ENCODE peak calls at places on chromosomes 11 and 22, in six cellular contexts. K, M, F, C, Z and O are unnamed samples.

GRCh38 chr11:88454881-88455280 is 117.3 kb upstream of the CTSC start:
- DNase-seq in K (no peak), M (peak), F (peak), C (no peak), Z (no peak), O (no peak)

GRCh38 chr22:48944756-48945620 is 882.7 kb downstream of the BRD1 start:
- DNase-seq in K (no peak), M (no peak), F (no peak), C (no peak), Z (no peak), O (no peak)

GRCh38 chr11:46741600-46742484 is 22.8 kb downstream of the F2 start:
- DNase-seq in K (no peak), M (no peak), F (no peak), C (no peak), Z (no peak), O (no peak)

GRCh38 chr11:2860636-2861035 is 24.9 kb downstream of the CDKN1C start:
- DNase-seq in K (no peak), M (peak), F (no peak), C (no peak), Z (no peak), O (peak)

GRCh38 chr11:125925804-125926203 is 20.0 kb upstream of the VSIG10L2 start:
- DNase-seq in K (no peak), M (no peak), F (no peak), C (no peak), Z (no peak), O (no peak)

GRCh38 chr11:61480936-61481335 is 27.6 kb upstream of the LRRC10B start:
- DNase-seq in K (no peak), M (peak), F (no peak), C (no peak), Z (no peak), O (peak)

GRCh38 chr11:115996125-115996807 is 492.1 kb upstream of the CADM1 start:
- DNase-seq in K (no peak), M (no peak), F (no peak), C (no peak), Z (no peak), O (peak)

GRCh38 chr22:29824677-29825076 is 13.4 kb downstream of the ASCC2 start:
- DNase-seq in K (no peak), M (no peak), F (no peak), C (peak), Z (no peak), O (no peak)

GRCh38 chr22:37241351-37242142 is 2.5 kb downstream of the RAC2 start:
- DNase-seq in K (peak), M (no peak), F (no peak), C (no peak), Z (no peak), O (peak)

GRCh38 chr11:46659908-46660307 is 40.5 kb downstream of the ARHGAP1 start:
- DNase-seq in K (no peak), M (peak), F (peak), C (no peak), Z (no peak), O (no peak)

GRCh38 chr11:75667268-75667830 is 1.5 kb downstream of the MAP6 start:
- DNase-seq in K (no peak), M (no peak), F (peak), C (peak), Z (no peak), O (peak)

GRCh38 chr11:131910491-131911387 is 540.3 kb downstream of the NTM start:
- DNase-seq in K (no peak), M (peak), F (peak), C (no peak), Z (no peak), O (no peak)

GRCh38 chr11:28140689-28141455 is 32.7 kb downstream of the METTL15 start:
- DNase-seq in K (no peak), M (no peak), F (no peak), C (no peak), Z (no peak), O (no peak)

GRCh38 chr11:60492488-60493009 is at the start of gene MS4A12:
- DNase-seq in K (no peak), M (no peak), F (no peak), C (no peak), Z (no peak), O (no peak)

GRCh38 chr11:112247198-112247597 is 13.5 kb downstream of the PLET1 start:
- DNase-seq in K (no peak), M (peak), F (no peak), C (no peak), Z (no peak), O (no peak)

GRCh38 chr11:4072668-4073285 is 21.8 kb upstream of the RRM1 start:
- DNase-seq in K (no peak), M (peak), F (peak), C (no peak), Z (peak), O (peak)

GRCh38 chr11:107591446-107592236 is 694 bp downstream of the ELMOD1 start:
- DNase-seq in K (no peak), M (peak), F (peak), C (peak), Z (no peak), O (peak)

GRCh38 chr11:122733301-122733686 is 77.8 kb downstream of the UBASH3B start:
- DNase-seq in K (no peak), M (peak), F (peak), C (no peak), Z (no peak), O (no peak)

GRCh38 chr11:122706261-122706660 is 50.7 kb downstream of the UBASH3B start:
- DNase-seq in K (no peak), M (peak), F (peak), C (no peak), Z (no peak), O (no peak)

GRCh38 chr22:49049691-49050090 is 778.0 kb downstream of the BRD1 start:
- DNase-seq in K (no peak), M (no peak), F (no peak), C (no peak), Z (no peak), O (no peak)

GRCh38 chr11:64288353-64288750 is 2.7 kb downstream of the GPR137 start:
- DNase-seq in K (no peak), M (no peak), F (no peak), C (no peak), Z (no peak), O (no peak)

GRCh38 chr11:128874406-128874805 is 7.3 kb upstream of the KCNJ1 start:
- DNase-seq in K (no peak), M (no peak), F (peak), C (no peak), Z (no peak), O (no peak)

GRCh38 chr22:36951746-36952145 is 38.3 kb downstream of the CSF2RB start:
- DNase-seq in K (no peak), M (no peak), F (no peak), C (no peak), Z (no peak), O (no peak)

GRCh38 chr11:36702330-36703054 is 104.5 kb upstream of the RAG2 start:
- DNase-seq in K (no peak), M (peak), F (peak), C (no peak), Z (no peak), O (peak)

GRCh38 chr11:31237819-31238771 is 131.4 kb downstream of the DCDC1 start:
- DNase-seq in K (no peak), M (peak), F (peak), C (no peak), Z (no peak), O (no peak)

GRCh38 chr22:18048441-18048898 is 24.1 kb upstream of the MICAL3 start:
- DNase-seq in K (peak), M (peak), F (peak), C (no peak), Z (peak), O (no peak)

GRCh38 chr22:32528316-32528715 is 53.7 kb downstream of the FBXO7 start:
- DNase-seq in K (no peak), M (no peak), F (no peak), C (no peak), Z (no peak), O (no peak)

GRCh38 chr11:85712953-85713352 is 27.0 kb upstream of the CCDC89 start:
- DNase-seq in K (no peak), M (no peak), F (peak), C (no peak), Z (no peak), O (no peak)

DNA sequence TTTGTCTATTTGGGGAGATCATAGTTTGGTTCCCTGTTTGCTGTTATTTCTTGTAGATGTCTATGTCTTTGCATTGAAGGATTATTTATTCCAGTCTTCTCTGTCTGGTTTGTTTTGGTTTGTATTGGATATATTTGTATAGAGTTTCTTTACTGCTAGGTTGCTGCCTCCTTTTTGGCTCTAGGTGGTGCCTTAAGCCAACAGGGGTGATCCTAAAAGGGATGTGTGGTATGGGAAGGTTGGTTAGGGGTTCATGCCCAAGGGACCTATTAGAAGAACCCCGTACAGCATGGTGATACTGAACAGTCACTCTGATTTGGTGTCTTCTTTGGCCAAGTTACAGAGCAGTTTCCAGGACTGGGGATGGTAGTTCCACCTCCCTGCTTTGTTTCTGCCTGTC is 36.4 kb upstream of the PGR start:
- DNase-seq in K (no peak), M (no peak), F (no peak), C (no peak), Z (no peak), O (no peak)
- H3K4me3 ChIP-seq in K (no peak), M (no peak), F (no peak), C (no peak), Z (no peak), O (no peak)

GRCh38 chr11:14417186-14417585 is 58.2 kb upstream of the RRAS2 start:
- DNase-seq in K (no peak), M (no peak), F (peak), C (no peak), Z (no peak), O (no peak)

GRCh38 chr11:14414470-14415461 is 55.8 kb upstream of the RRAS2 start:
- DNase-seq in K (no peak), M (peak), F (no peak), C (no peak), Z (no peak), O (peak)

GRCh38 chr11:14409891-14410290 is 50.9 kb upstream of the RRAS2 start:
- DNase-seq in K (no peak), M (no peak), F (no peak), C (no peak), Z (no peak), O (no peak)

GRCh38 chr11:14411818-14412217 is 52.8 kb upstream of the RRAS2 start:
- DNase-seq in K (no peak), M (peak), F (peak), C (no peak), Z (no peak), O (no peak)

GRCh38 chr11:14413307-14414072 is 54.5 kb upstream of the RRAS2 start:
- DNase-seq in K (no peak), M (peak), F (peak), C (no peak), Z (peak), O (peak)
- TF ChIP-seq CTCF in K (no peak), M (peak), F (peak), C (peak), Z (peak), O (no peak)

GRCh38 chr22:39917776-39918493 is 17.1 kb downstream of the GRAP2 start:
- DNase-seq in K (no peak), M (peak), F (peak), C (no peak), Z (no peak), O (no peak)
- H3K4me3 ChIP-seq in K (no peak), M (no peak), F (no peak), C (no peak), Z (no peak), O (no peak)

DNA sequence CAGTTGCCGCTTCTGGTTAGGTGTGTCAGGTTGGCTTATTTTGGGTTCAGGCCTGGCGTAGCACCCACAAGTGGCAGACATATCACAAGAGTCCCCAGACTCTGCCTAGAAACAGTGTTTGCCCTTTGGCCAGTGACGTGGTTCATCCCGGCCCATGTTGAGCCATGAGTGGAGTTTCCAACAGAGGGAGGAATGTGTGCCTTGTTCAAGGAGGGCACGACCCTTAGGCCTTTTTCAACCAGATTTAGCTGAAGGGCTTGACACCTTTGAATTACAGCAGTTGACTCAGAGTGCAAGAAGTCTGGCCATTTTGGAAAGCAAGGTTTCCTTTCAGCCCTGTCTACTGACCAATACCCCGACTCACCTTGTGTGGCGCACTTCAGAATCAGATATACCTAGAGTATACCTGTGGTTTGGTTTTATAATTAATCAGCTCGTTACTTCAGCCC is 15.1 kb upstream of the AIFM3 start:
- DNase-seq in K (no peak), M (no peak), F (no peak), C (no peak), Z (no peak), O (no peak)
- TF ChIP-seq CTCF in K (no peak), M (no peak), F (no peak), C (no peak), Z (no peak), O (no peak)

GRCh38 chr11:68137833-68138232 is 16.6 kb upstream of the CHKA start:
- DNase-seq in K (no peak), M (no peak), F (no peak), C (no peak), Z (no peak), O (no peak)
- H3K4me3 ChIP-seq in K (no peak), M (peak), F (peak), C (no peak), Z (no peak), O (no peak)

DNA sequence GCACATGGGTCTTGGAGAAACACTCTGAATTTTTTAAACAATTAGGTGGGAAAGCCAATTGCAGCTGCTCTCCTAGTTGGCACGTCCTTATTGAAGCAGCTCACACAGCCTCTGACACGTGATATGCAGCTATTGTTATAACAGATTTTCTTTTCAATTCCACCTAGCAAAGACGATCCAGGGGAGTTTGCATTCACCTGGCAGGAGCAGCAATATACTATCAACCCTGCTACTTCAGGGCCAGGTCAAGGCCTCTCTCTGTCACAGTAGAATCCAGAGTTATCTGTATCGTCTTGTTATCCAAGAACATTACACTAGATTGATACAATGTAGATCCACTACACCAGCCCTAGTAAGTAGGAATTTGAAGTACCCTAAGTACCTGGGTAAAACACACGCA is 8.3 kb downstream of the KRTAP5-11 start:
- DNase-seq in K (no peak), M (no peak), F (no peak), C (no peak), Z (no peak), O (no peak)
- TF ChIP-seq CTCF in K (no peak), M (no peak), F (no peak), C (no peak), Z (no peak), O (no peak)

GRCh38 chr22:22398530-22399327 is 109.8 kb downstream of the ZNF280B start:
- DNase-seq in K (no peak), M (no peak), F (no peak), C (no peak), Z (no peak), O (no peak)

GRCh38 chr22:22396741-22397291 is 111.7 kb downstream of the ZNF280B start:
- DNase-seq in K (no peak), M (no peak), F (no peak), C (no peak), Z (no peak), O (no peak)

GRCh38 chr22:22395230-22395629 is 113.3 kb downstream of the ZNF280B start:
- DNase-seq in K (no peak), M (no peak), F (no peak), C (no peak), Z (no peak), O (no peak)

GRCh38 chr22:22397875-22398524 is 110.5 kb downstream of the ZNF280B start:
- DNase-seq in K (no peak), M (no peak), F (no peak), C (peak), Z (no peak), O (no peak)

GRCh38 chr22:22397292-22397870 is 111.2 kb downstream of the ZNF280B start:
- DNase-seq in K (no peak), M (peak), F (peak), C (no peak), Z (no peak), O (no peak)
- H3K4me3 ChIP-seq in K (no peak), M (no peak), F (no peak), C (no peak), Z (no peak), O (no peak)

DNA sequence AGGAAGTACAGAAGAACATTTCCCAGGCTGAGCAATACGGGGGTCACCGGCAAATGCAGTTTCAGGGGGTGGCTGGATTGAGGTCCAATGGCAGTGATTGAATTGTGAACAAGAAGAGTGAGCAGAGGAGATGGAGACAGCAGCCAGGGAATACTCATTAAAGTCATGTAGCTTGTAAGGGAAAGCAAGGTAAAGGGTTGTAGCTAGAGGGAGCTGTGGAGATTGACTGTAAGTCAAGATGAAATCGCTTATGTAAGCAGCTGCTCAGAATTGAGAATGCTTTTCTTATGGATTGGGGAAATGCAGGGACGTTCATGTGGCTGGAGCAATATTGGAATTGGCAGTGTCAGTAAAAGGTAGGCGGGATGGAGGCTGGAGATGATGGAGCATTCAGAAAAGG is 111.4 kb upstream of the TBCEL start:
- DNase-seq in K (no peak), M (peak), F (peak), C (no peak), Z (no peak), O (peak)
- TF ChIP-seq CTCF in K (no peak), M (peak), F (peak), C (peak), Z (no peak), O (peak)